ENCODE peak calls at places on chromosomes 16 and 17, in eight cellular contexts. F is K562, A is NCI-H1092 treated with DMSO at 0.1 percent for 48 hours, V is ACHN, Z is AG04450, Y is glomerular endothelial cell, R is mucosa of descending colon, S is EH. T is an unnamed sample.

GRCh38 chr16:16062023-16062932 is 112.9 kb downstream of the ABCC1 start:
- DNase-seq in F (peak), A (no peak), V (no peak), Z (no peak), Y (no peak), R (no peak), S (peak), T (no peak)

GRCh38 chr16:89154390-89155183 is 17.0 kb upstream of the CDH15 start:
- DNase-seq in F (no peak), A (no peak), V (no peak), Z (no peak), Y (no peak), R (peak), S (no peak), T (no peak)

GRCh38 chr16:55499281-55499680 is 9.6 kb upstream of the LPCAT2 start:
- DNase-seq in F (no peak), A (no peak), V (no peak), Z (no peak), Y (no peak), R (no peak), S (no peak), T (no peak)

GRCh38 chr17:70510288-70510687 is 341.0 kb downstream of the KCNJ2 start:
- DNase-seq in F (no peak), A (no peak), V (no peak), Z (no peak), Y (no peak), R (no peak), S (no peak), T (no peak)

GRCh38 chr17:81305051-81305630 is 10.0 kb upstream of the SLC38A10 start:
- DNase-seq in F (no peak), A (no peak), V (no peak), Z (no peak), Y (no peak), R (no peak), S (no peak), T (no peak)

GRCh38 chr17:13786000-13786598 is 184.4 kb upstream of the HS3ST3A1 start:
- DNase-seq in F (no peak), A (no peak), V (no peak), Z (peak), Y (no peak), R (no peak), S (peak), T (no peak)

GRCh38 chr16:54239441-54239840 is 47.1 kb downstream of the IRX3 start:
- DNase-seq in F (no peak), A (no peak), V (no peak), Z (no peak), Y (no peak), R (no peak), S (no peak), T (no peak)

GRCh38 chr17:55717898-55718735 is 4.5 kb downstream of the TMEM100 start:
- DNase-seq in F (peak), A (peak), V (peak), Z (peak), Y (peak), R (no peak), S (peak), T (peak)

GRCh38 chr17:57622886-57623433 is 122.1 kb downstream of the CCDC182 start:
- DNase-seq in F (peak), A (no peak), V (peak), Z (no peak), Y (no peak), R (no peak), S (peak), T (no peak)

GRCh38 chr16:4882261-4882632 is 35.0 kb downstream of the UBN1 start:
- DNase-seq in F (no peak), A (no peak), V (peak), Z (no peak), Y (no peak), R (no peak), S (peak), T (no peak)

GRCh38 chr16:468072-468821 is 42.8 kb downstream of the RAB11FIP3 start:
- DNase-seq in F (peak), A (no peak), V (no peak), Z (no peak), Y (no peak), R (no peak), S (no peak), T (peak)

GRCh38 chr17:59423137-59423703 is 91.8 kb downstream of the YPEL2 start:
- DNase-seq in F (peak), A (no peak), V (peak), Z (no peak), Y (peak), R (no peak), S (peak), T (no peak)

GRCh38 chr17:44094701-44095387 is 24.3 kb downstream of the G6PC3 start:
- DNase-seq in F (no peak), A (no peak), V (no peak), Z (no peak), Y (no peak), R (no peak), S (no peak), T (no peak)

GRCh38 chr17:67258836-67259468 is 14.0 kb upstream of the HELZ start:
- DNase-seq in F (no peak), A (no peak), V (no peak), Z (no peak), Y (no peak), R (no peak), S (no peak), T (no peak)

GRCh38 chr17:32518856-32519768 is 32.3 kb downstream of the CDK5R1 start:
- DNase-seq in F (no peak), A (peak), V (peak), Z (no peak), Y (no peak), R (peak), S (peak), T (peak)

GRCh38 chr16:84052071-84052622 is 9.6 kb upstream of the SLC38A8 start:
- DNase-seq in F (no peak), A (no peak), V (no peak), Z (no peak), Y (no peak), R (peak), S (no peak), T (no peak)

GRCh38 chr17:39653662-39654331 is 11.4 kb upstream of the TCAP start:
- DNase-seq in F (peak), A (peak), V (peak), Z (no peak), Y (no peak), R (peak), S (peak), T (no peak)

GRCh38 chr16:3074860-3075545 is 9.6 kb downstream of the IL32 start:
- DNase-seq in F (peak), A (no peak), V (no peak), Z (no peak), Y (no peak), R (peak), S (no peak), T (no peak)

GRCh38 chr17:65785109-65785508 is 223.7 kb upstream of the AXIN2 start:
- DNase-seq in F (peak), A (no peak), V (peak), Z (peak), Y (peak), R (no peak), S (peak), T (no peak)

GRCh38 chr17:13429201-13429600 is 172.5 kb downstream of the HS3ST3A1 start:
- DNase-seq in F (no peak), A (no peak), V (peak), Z (peak), Y (no peak), R (no peak), S (peak), T (no peak)

GRCh38 chr17:52181842-52182241 is 23.3 kb upstream of the CA10 start:
- DNase-seq in F (no peak), A (peak), V (no peak), Z (no peak), Y (no peak), R (no peak), S (no peak), T (no peak)

GRCh38 chr17:64496348-64496785 is 487 bp downstream of the POLG2 start:
- DNase-seq in F (no peak), A (no peak), V (peak), Z (no peak), Y (no peak), R (no peak), S (peak), T (no peak)

GRCh38 chr16:86516618-86517003 is 6.3 kb downstream of the FOXF1 start:
- DNase-seq in F (no peak), A (no peak), V (no peak), Z (no peak), Y (no peak), R (no peak), S (no peak), T (no peak)

GRCh38 chr16:83989300-83989699 is 21.3 kb downstream of the NECAB2 start:
- DNase-seq in F (no peak), A (peak), V (no peak), Z (no peak), Y (no peak), R (no peak), S (no peak), T (no peak)

GRCh38 chr16:3035972-3036725 is 595 bp downstream of the BICDL2 start:
- DNase-seq in F (no peak), A (no peak), V (no peak), Z (no peak), Y (no peak), R (peak), S (no peak), T (no peak)

GRCh38 chr17:83152745-83153611 is 73.6 kb downstream of the METRNL start:
- DNase-seq in F (no peak), A (no peak), V (no peak), Z (no peak), Y (no peak), R (no peak), S (no peak), T (peak)

GRCh38 chr17:63249256-63250006 is 196.7 kb downstream of the CYB561 start:
- DNase-seq in F (no peak), A (peak), V (no peak), Z (no peak), Y (no peak), R (no peak), S (peak), T (no peak)

GRCh38 chr17:78933959-78934568 is 8.9 kb upstream of the TIMP2 start:
- DNase-seq in F (no peak), A (peak), V (peak), Z (peak), Y (peak), R (peak), S (peak), T (peak)

GRCh38 chr17:45428954-45429337 is 3.7 kb downstream of the ARHGAP27 start:
- DNase-seq in F (no peak), A (no peak), V (no peak), Z (no peak), Y (no peak), R (no peak), S (no peak), T (no peak)

GRCh38 chr16:22413819-22414218 is 39.4 kb upstream of the CDR2 start:
- DNase-seq in F (no peak), A (no peak), V (no peak), Z (no peak), Y (no peak), R (no peak), S (no peak), T (no peak)

GRCh38 chr16:30948087-30948955 is 547 bp upstream of the ORAI3 start:
- DNase-seq in F (peak), A (no peak), V (peak), Z (peak), Y (peak), R (peak), S (peak), T (peak)